ENCODE peak calls at places on chromosome 10, in six cellular contexts. One of them, this sample, is unnamed. For H3K4me1, the result is how much of the 10 kb centered on the place peaks cover.

GRCh38 chr10:101052285-101052684 is 9.5 kb upstream of the KAZALD1 start:
- DNase-seq in pancreas: no peak
- DNase-seq in HCT116: no peak
- DNase-seq in H9: no peak
- DNase-seq in mammary epithelial cell: peak
- DNase-seq in stomach: no peak
- DNase-seq in this sample: no peak

GRCh38 chr10:90352288-90352687 is 505.6 kb downstream of the HTR7 start:
- DNase-seq in stomach: no peak
- DNase-seq in H9: peak
- DNase-seq in mammary epithelial cell: no peak
- DNase-seq in HCT116: no peak
- DNase-seq in pancreas: no peak
- DNase-seq in this sample: no peak

GRCh38 chr10:116947838-116948529 is 57.0 kb downstream of the SHTN1 start:
- DNase-seq in H9: peak
- DNase-seq in mammary epithelial cell: peak
- DNase-seq in pancreas: peak
- DNase-seq in HCT116: peak
- DNase-seq in stomach: no peak
- DNase-seq in this sample: no peak

GRCh38 chr10:114905450-114905849 is 32.5 kb upstream of the TRUB1 start:
- DNase-seq in mammary epithelial cell: peak
- DNase-seq in HCT116: peak
- DNase-seq in pancreas: no peak
- DNase-seq in stomach: no peak
- DNase-seq in H9: no peak
- DNase-seq in this sample: no peak

GRCh38 chr10:123229927-123230630 is 75.9 kb downstream of the BUB3 start:
- DNase-seq in HCT116: no peak
- DNase-seq in pancreas: no peak
- DNase-seq in H9: no peak
- DNase-seq in stomach: no peak
- DNase-seq in mammary epithelial cell: peak
- DNase-seq in this sample: no peak

GRCh38 chr10:101367569-101368453 is 13.8 kb downstream of the BTRC start:
- DNase-seq in HCT116: peak
- DNase-seq in H9: no peak
- DNase-seq in mammary epithelial cell: peak
- DNase-seq in pancreas: no peak
- DNase-seq in stomach: no peak
- DNase-seq in this sample: no peak

GRCh38 chr10:6491841-6492609 is 88.1 kb downstream of the PRKCQ start:
- DNase-seq in HCT116: no peak
- DNase-seq in H9: no peak
- DNase-seq in mammary epithelial cell: peak
- DNase-seq in stomach: no peak
- DNase-seq in pancreas: no peak
- DNase-seq in this sample: no peak

GRCh38 chr10:119898577-119898976 is 6.0 kb downstream of the SEC23IP start:
- DNase-seq in H9: no peak
- DNase-seq in HCT116: no peak
- DNase-seq in mammary epithelial cell: no peak
- DNase-seq in pancreas: no peak
- DNase-seq in stomach: no peak
- DNase-seq in this sample: no peak

GRCh38 chr10:23373156-23373555 is 28.6 kb upstream of the C10orf67 start:
- DNase-seq in pancreas: no peak
- DNase-seq in HCT116: no peak
- DNase-seq in H9: no peak
- DNase-seq in mammary epithelial cell: peak
- DNase-seq in stomach: no peak
- DNase-seq in this sample: no peak

GRCh38 chr10:28587970-28588290 is 55.0 kb downstream of the WAC start:
- DNase-seq in HCT116: no peak
- DNase-seq in H9: no peak
- DNase-seq in mammary epithelial cell: peak
- DNase-seq in stomach: peak
- DNase-seq in pancreas: no peak
- DNase-seq in this sample: no peak

GRCh38 chr10:49741108-49741995 is 20.8 kb downstream of the OGDHL start:
- DNase-seq in pancreas: no peak
- DNase-seq in HCT116: no peak
- DNase-seq in H9: no peak
- DNase-seq in stomach: peak
- DNase-seq in mammary epithelial cell: no peak
- DNase-seq in this sample: no peak

GRCh38 chr10:112750427-112751167 is 199.4 kb upstream of the TCF7L2 start:
- DNase-seq in stomach: no peak
- DNase-seq in pancreas: no peak
- DNase-seq in mammary epithelial cell: no peak
- DNase-seq in H9: no peak
- DNase-seq in HCT116: no peak
- DNase-seq in this sample: no peak

GRCh38 chr10:130193493-130194193 is 57.5 kb downstream of the GLRX3 start:
- DNase-seq in HCT116: no peak
- DNase-seq in H9: no peak
- DNase-seq in mammary epithelial cell: no peak
- DNase-seq in pancreas: no peak
- DNase-seq in stomach: no peak
- DNase-seq in this sample: no peak

GRCh38 chr10:23359692-23360380 is 15.2 kb upstream of the C10orf67 start:
- DNase-seq in pancreas: no peak
- DNase-seq in HCT116: no peak
- DNase-seq in mammary epithelial cell: peak
- DNase-seq in stomach: no peak
- DNase-seq in H9: no peak
- DNase-seq in this sample: no peak

GRCh38 chr10:117454502-117454901 is 79.3 kb upstream of the PDZD8 start:
- DNase-seq in pancreas: no peak
- DNase-seq in HCT116: no peak
- DNase-seq in stomach: no peak
- DNase-seq in H9: no peak
- DNase-seq in mammary epithelial cell: no peak
- DNase-seq in this sample: no peak

GRCh38 chr10:25869609-25870008 is 64.4 kb upstream of the MYO3A start:
- DNase-seq in pancreas: no peak
- DNase-seq in mammary epithelial cell: no peak
- DNase-seq in stomach: no peak
- DNase-seq in HCT116: no peak
- DNase-seq in H9: no peak
- DNase-seq in this sample: no peak

GRCh38 chr10:67788028-67788886 is 49.7 kb downstream of the DNAJC12 start:
- DNase-seq in H9: peak
- DNase-seq in pancreas: peak
- DNase-seq in stomach: peak
- DNase-seq in HCT116: peak
- DNase-seq in mammary epithelial cell: no peak
- DNase-seq in this sample: no peak

DNA sequence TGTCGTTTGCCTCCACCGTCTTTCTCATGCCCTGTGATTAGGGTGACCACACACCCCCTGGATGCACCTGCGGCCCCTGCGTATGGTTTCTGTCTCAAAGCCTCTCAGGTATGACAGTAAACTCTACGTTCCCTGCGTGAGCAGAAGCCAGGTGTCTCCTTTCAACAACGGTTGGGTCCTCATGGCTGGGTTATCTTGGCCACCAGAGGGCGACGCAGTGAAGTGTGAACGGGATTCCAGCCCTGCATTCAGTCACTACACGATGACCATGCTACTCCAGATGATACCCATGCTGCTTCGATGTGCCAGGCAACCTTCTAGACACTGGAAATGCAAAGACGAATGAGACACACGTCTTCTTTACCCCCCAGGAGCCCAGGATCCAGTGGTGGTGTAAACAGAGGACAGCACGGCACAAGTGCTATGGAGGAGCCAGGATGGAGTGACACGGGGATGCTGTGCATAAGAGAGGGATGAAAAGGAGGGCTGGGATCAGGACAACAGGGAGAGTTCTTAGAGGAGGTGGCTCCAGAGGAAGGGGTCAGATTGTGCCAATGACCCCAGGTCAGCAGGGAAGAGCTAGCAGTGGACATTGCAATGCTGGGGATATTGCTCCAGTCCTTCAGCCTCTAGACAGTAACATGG is 228.1 kb upstream of the PFKP start:
- DNase-seq in mammary epithelial cell: peak
- DNase-seq in pancreas: no peak
- DNase-seq in HCT116: no peak
- DNase-seq in H9: peak
- DNase-seq in stomach: no peak
- DNase-seq in this sample: peak
- TF ChIP-seq CTCF in mammary epithelial cell: peak
- TF ChIP-seq CTCF in pancreas: peak
- TF ChIP-seq CTCF in HCT116: peak
- TF ChIP-seq CTCF in H9: peak
- TF ChIP-seq CTCF in stomach: no peak
- TF ChIP-seq CTCF in this sample: peak

DNA sequence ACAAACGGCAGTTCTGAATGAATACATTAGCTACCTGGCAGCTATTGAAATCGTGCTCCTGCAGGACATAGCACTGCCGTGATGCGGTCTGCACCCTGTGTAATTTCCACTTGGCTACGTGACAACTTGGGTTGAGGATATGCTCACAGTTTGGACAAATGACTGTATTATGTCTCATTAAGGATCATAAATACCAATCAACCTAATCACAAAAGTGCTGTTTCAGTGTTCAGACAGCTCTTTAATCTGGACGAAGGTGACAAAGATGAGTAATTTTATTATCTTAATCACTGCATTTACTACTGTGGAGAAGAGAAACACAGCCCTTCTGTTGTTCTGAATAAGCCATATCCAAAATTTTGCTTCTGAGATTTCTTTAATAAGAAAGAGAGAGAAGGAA is 210.8 kb upstream of the PFKP start:
- DNase-seq in HCT116: no peak
- DNase-seq in H9: no peak
- DNase-seq in pancreas: no peak
- DNase-seq in stomach: no peak
- DNase-seq in mammary epithelial cell: peak
- DNase-seq in this sample: no peak
- H3K4me1 ChIP-seq in HCT116: under half
- H3K4me1 ChIP-seq in H9: under half
- H3K4me1 ChIP-seq in pancreas: under half
- H3K4me1 ChIP-seq in stomach: under half
- H3K4me1 ChIP-seq in mammary epithelial cell: under half
- H3K4me1 ChIP-seq in this sample: under half

DNA sequence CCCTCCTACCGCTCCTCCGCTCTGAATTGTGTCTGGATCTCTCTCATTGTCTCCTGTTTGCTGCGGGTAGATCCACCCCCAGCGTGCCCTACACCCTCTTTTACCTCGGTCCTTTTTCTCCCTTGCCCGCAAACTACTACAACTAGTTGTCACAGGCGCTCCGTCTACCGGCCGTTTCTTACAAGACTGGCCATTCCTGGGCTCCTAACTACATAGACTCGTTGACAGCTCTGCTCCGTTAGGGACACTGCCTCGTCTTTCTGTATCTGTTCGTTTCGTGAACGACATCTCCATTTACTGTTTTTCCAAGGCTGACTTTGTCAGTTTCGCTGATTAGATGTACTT is 793 bp downstream of the TAF3 start:
- DNase-seq in HCT116: no peak
- DNase-seq in mammary epithelial cell: peak
- DNase-seq in stomach: peak
- DNase-seq in H9: no peak
- DNase-seq in pancreas: peak
- DNase-seq in this sample: peak
- TF ChIP-seq CTCF in HCT116: peak
- TF ChIP-seq CTCF in mammary epithelial cell: peak
- TF ChIP-seq CTCF in stomach: no peak
- TF ChIP-seq CTCF in H9: peak
- TF ChIP-seq CTCF in pancreas: no peak
- TF ChIP-seq CTCF in this sample: no peak

DNA sequence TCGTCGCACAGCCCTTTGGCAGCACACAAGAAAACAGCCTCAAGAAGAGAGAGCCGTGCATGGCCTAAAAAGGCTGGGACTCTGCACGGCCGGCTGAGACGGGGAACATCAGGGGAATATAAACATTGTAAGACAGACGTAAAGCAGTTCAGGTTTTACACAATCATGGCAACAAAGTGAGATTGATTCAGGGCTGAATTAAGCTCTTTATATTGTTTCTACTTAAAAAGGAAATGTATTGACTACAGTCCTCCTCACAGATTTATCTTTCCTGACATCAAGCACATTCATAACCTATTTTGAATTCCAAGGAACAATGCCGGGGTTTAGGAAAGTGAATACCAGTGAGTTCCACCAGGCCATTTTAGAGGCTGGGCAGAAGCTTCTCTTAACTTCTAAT is 25.2 kb downstream of the SORBS1 start:
- DNase-seq in mammary epithelial cell: no peak
- DNase-seq in H9: no peak
- DNase-seq in pancreas: no peak
- DNase-seq in stomach: peak
- DNase-seq in HCT116: no peak
- DNase-seq in this sample: peak
- H3K4me1 ChIP-seq in mammary epithelial cell: under half
- H3K4me1 ChIP-seq in H9: under half
- H3K4me1 ChIP-seq in pancreas: under half
- H3K4me1 ChIP-seq in stomach: half or more
- H3K4me1 ChIP-seq in HCT116: under half
- H3K4me1 ChIP-seq in this sample: under half

DNA sequence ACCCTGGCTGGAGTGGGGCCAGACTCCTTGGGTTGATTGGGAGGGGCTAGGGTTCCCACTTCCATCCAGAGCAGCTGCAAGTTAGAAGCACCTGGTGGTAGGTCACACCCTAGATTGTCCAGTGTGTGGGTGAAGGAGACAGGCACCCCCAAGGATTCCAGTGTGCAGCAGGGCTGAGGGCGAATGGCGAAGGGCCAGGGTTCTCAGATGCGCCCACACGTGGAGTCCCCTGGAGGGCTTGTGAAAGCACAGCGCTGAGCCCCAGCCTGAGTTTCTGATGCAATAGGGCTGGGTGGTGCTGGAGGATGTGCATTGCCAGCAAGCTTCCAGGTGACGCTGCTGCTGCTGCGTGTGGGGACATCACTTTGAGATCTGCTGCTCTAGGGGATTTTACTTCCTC is 25.4 kb downstream of the TBATA start:
- DNase-seq in mammary epithelial cell: peak
- DNase-seq in HCT116: no peak
- DNase-seq in H9: no peak
- DNase-seq in pancreas: no peak
- DNase-seq in stomach: no peak
- DNase-seq in this sample: no peak
- TF ChIP-seq CTCF in mammary epithelial cell: no peak
- TF ChIP-seq CTCF in HCT116: no peak
- TF ChIP-seq CTCF in H9: no peak
- TF ChIP-seq CTCF in pancreas: no peak
- TF ChIP-seq CTCF in stomach: no peak
- TF ChIP-seq CTCF in this sample: no peak

GRCh38 chr10:70740441-70741288 is 44.5 kb downstream of the TBATA start:
- DNase-seq in mammary epithelial cell: peak
- DNase-seq in pancreas: no peak
- DNase-seq in stomach: no peak
- DNase-seq in HCT116: no peak
- DNase-seq in H9: no peak
- DNase-seq in this sample: no peak
- H3K4me1 ChIP-seq in mammary epithelial cell: under half
- H3K4me1 ChIP-seq in pancreas: under half
- H3K4me1 ChIP-seq in stomach: under half
- H3K4me1 ChIP-seq in HCT116: under half
- H3K4me1 ChIP-seq in H9: under half
- H3K4me1 ChIP-seq in this sample: under half

GRCh38 chr10:88531383-88532092 is 51.6 kb downstream of the RNLS start:
- DNase-seq in mammary epithelial cell: no peak
- DNase-seq in pancreas: no peak
- DNase-seq in H9: no peak
- DNase-seq in stomach: no peak
- DNase-seq in HCT116: no peak
- DNase-seq in this sample: no peak
- TF ChIP-seq CTCF in mammary epithelial cell: no peak
- TF ChIP-seq CTCF in pancreas: no peak
- TF ChIP-seq CTCF in H9: no peak
- TF ChIP-seq CTCF in stomach: no peak
- TF ChIP-seq CTCF in HCT116: no peak
- TF ChIP-seq CTCF in this sample: no peak